ENCODE peak calls at places on chromosomes 1 and 21, in nine cellular contexts. U is EH; X is stimulated activated CD4-positive, alpha-beta T cell treated with anti-CD3 and anti-CD28 coated beads, TNF-alpha, amount 100 ng/mL, for 4 hours; Q is stimulated activated naive CD4-positive, alpha-beta T cell; H is mucosa of gallbladder; W is activated gamma-delta T cell; F is GM23248; M is OCI-LY7; J is lower leg skin. O is an unnamed sample.

GRCh38 chr1:111551623-111552470 is 48.4 kb upstream of the ADORA3 start:
- DNase-seq in M (no peak), X (no peak), Q (no peak), J (no peak), U (no peak), F (no peak), W (no peak), H (no peak), O (no peak)

GRCh38 chr1:109877320-109877771 is 33.3 kb upstream of the CSF1 start:
- DNase-seq in F (peak), Q (no peak), M (no peak), W (no peak), J (peak), X (no peak), U (peak), H (peak), O (peak)

GRCh38 chr1:95352767-95353166 is 118.8 kb downstream of the RWDD3 start:
- DNase-seq in J (no peak), M (no peak), X (no peak), Q (no peak), U (no peak), W (no peak), F (no peak), H (no peak), O (no peak)

GRCh38 chr1:162502928-162503327 is 5.3 kb downstream of the UHMK1 start:
- DNase-seq in U (peak), X (no peak), Q (no peak), H (no peak), W (no peak), F (peak), J (no peak), M (no peak), O (peak)

GRCh38 chr1:12368646-12369045 is 138.8 kb downstream of the VPS13D start:
- DNase-seq in X (no peak), H (no peak), U (no peak), Q (no peak), M (no peak), W (no peak), F (no peak), J (no peak), O (no peak)

GRCh38 chr1:100719490-100719889 is at the start of gene VCAM1:
- DNase-seq in U (no peak), M (no peak), F (no peak), Q (no peak), J (no peak), H (no peak), W (no peak), X (no peak), O (no peak)

GRCh38 chr1:110872366-110872744 is 593 bp upstream of the CD53 start:
- DNase-seq in X (no peak), Q (no peak), M (peak), U (no peak), W (no peak), J (no peak), H (no peak), F (no peak), O (no peak)

GRCh38 chr1:212688338-212689047 is 11.1 kb downstream of the BATF3 start:
- DNase-seq in J (no peak), M (no peak), X (no peak), W (no peak), H (no peak), F (peak), Q (no peak), U (peak), O (peak)

GRCh38 chr1:88802950-88803349 is 88.4 kb downstream of the GTF2B start:
- DNase-seq in H (no peak), U (peak), Q (no peak), X (no peak), J (no peak), M (no peak), F (peak), W (no peak), O (peak)

GRCh38 chr1:161905269-161905884 is 118.3 kb downstream of the OLFML2B start:
- DNase-seq in X (peak), W (no peak), U (no peak), M (peak), Q (no peak), J (no peak), F (peak), H (no peak), O (peak)

GRCh38 chr1:106962591-106962990 is 93.9 kb upstream of the PRMT6 start:
- DNase-seq in U (no peak), F (peak), J (no peak), M (no peak), Q (no peak), H (no peak), X (no peak), W (no peak), O (peak)

GRCh38 chr1:110281363-110282290 is 57.5 kb upstream of the RBM15 start:
- DNase-seq in W (no peak), X (no peak), J (peak), U (no peak), Q (no peak), H (no peak), M (no peak), F (peak), O (no peak)

GRCh38 chr21:45537111-45537745 is 5.0 kb downstream of the SLC19A1 start:
- DNase-seq in X (no peak), W (no peak), Q (no peak), H (no peak), F (no peak), M (no peak), U (no peak), J (peak), O (no peak)

O was measured in fibroblast of mammary gland.